ENCODE peak calls at places on chromosomes 2 and 18, in five cellular contexts. U is stimulated activated CD4-positive, alpha-beta T cell treated with anti-CD3 and anti-CD28 coated beads, Interleukin-15, amount 100 ng/mL, for 1 hour; B is T-helper 9 cell; G is HFFc6; E is B cell. Y is an unnamed sample.

GRCh38 chr2:108182489-108182888 is 57.3 kb upstream of the SULT1C3 start:
- DNase-seq in B (no peak), G (peak), U (no peak), E (no peak), Y (no peak)

GRCh38 chr2:168461178-168461941 is 5.3 kb downstream of the CERS6 start:
- DNase-seq in U (no peak), G (no peak), B (no peak), E (no peak), Y (no peak)

GRCh38 chr2:121234791-121235190 is 50.2 kb downstream of the TFCP2L1 start:
- DNase-seq in G (no peak), B (no peak), U (no peak), E (no peak), Y (no peak)

GRCh38 chr18:62325806-62326645 is 916 bp downstream of the TNFRSF11A start:
- DNase-seq in G (no peak), U (no peak), E (peak), B (peak), Y (no peak)

GRCh38 chr18:35497006-35497333 is 790 bp downstream of the INO80C start:
- DNase-seq in G (no peak), E (no peak), B (no peak), U (no peak), Y (no peak)

GRCh38 chr2:25497862-25498407 is 156.2 kb upstream of the DNMT3A start:
- DNase-seq in B (no peak), G (no peak), U (no peak), E (no peak), Y (no peak)

GRCh38 chr18:13387856-13388548 is 169.4 kb downstream of the LDLRAD4 start:
- DNase-seq in U (no peak), E (no peak), B (no peak), G (no peak), Y (no peak)

GRCh38 chr2:99922664-99923063 is 219.7 kb downstream of the AFF3 start:
- DNase-seq in U (no peak), G (no peak), B (no peak), E (no peak), Y (no peak)

GRCh38 chr2:165791811-165792454 is 2.1 kb downstream of the GALNT3 start:
- DNase-seq in B (no peak), U (no peak), G (no peak), E (no peak), Y (no peak)

GRCh38 chr18:59915606-59916005 is 15.8 kb downstream of the PMAIP1 start:
- DNase-seq in B (no peak), E (no peak), U (no peak), G (no peak), Y (no peak)

GRCh38 chr2:222146488-222146887 is 152.3 kb downstream of the PAX3 start:
- DNase-seq in G (no peak), E (no peak), B (no peak), U (no peak), Y (no peak)

GRCh38 chr2:21642647-21643046 is 518.9 kb downstream of the TDRD15 start:
- DNase-seq in U (no peak), E (no peak), G (no peak), B (no peak), Y (no peak)

GRCh38 chr2:218217366-218218309 is 649 bp downstream of the ARPC2 start:
- DNase-seq in G (no peak), B (peak), U (peak), E (peak), Y (peak)

GRCh38 chr2:41199320-41199719 is 747.4 kb upstream of the SLC8A1 start:
- DNase-seq in B (no peak), U (no peak), E (no peak), G (no peak), Y (no peak)

GRCh38 chr2:182784777-182785176 is 68.7 kb downstream of the DNAJC10 start:
- DNase-seq in U (no peak), B (no peak), E (no peak), G (peak), Y (no peak)

GRCh38 chr2:97740590-97741182 is 27.3 kb downstream of the ZAP70 start:
- DNase-seq in E (peak), G (no peak), B (peak), U (no peak), Y (peak)

GRCh38 chr18:48948112-48949050 is 2.4 kb downstream of the SMAD7 start:
- DNase-seq in G (peak), U (no peak), E (peak), B (no peak), Y (peak)

GRCh38 chr18:9735238-9735637 is 27.1 kb downstream of the RAB31 start:
- DNase-seq in B (no peak), U (no peak), E (no peak), G (no peak), Y (no peak)

GRCh38 chr2:233350708-233351107 is 3.6 kb upstream of the DGKD start:
- DNase-seq in E (no peak), B (no peak), G (peak), U (no peak), Y (peak)

GRCh38 chr2:5976626-5977025 is 284.4 kb downstream of the SOX11 start:
- DNase-seq in G (no peak), B (no peak), U (no peak), E (no peak), Y (no peak)

GRCh38 chr2:47074691-47075090 is 80.4 kb downstream of the STPG4 start:
- DNase-seq in G (no peak), E (no peak), U (no peak), B (no peak), Y (no peak)

GRCh38 chr2:9086465-9086864 is 83.0 kb upstream of the MBOAT2 start:
- DNase-seq in G (peak), E (no peak), U (no peak), B (no peak), Y (no peak)

GRCh38 chr2:86201951-86202692 is 2.9 kb downstream of the MRPL35 start:
- DNase-seq in U (no peak), G (peak), E (no peak), B (no peak), Y (no peak)

GRCh38 chr18:45588284-45588683 is 27.0 kb upstream of the SLC14A2 start:
- DNase-seq in E (no peak), B (no peak), G (peak), U (no peak), Y (no peak)

GRCh38 chr2:238821391-238821790 is 26.5 kb upstream of the TWIST2 start:
- DNase-seq in G (peak), E (no peak), U (no peak), B (no peak), Y (no peak)

GRCh38 chr2:69067866-69068265 is 54.9 kb downstream of the ANTXR1 start:
- DNase-seq in E (no peak), B (no peak), G (no peak), U (no peak), Y (no peak)

GRCh38 chr2:10753156-10753555 is 31.7 kb downstream of the ATP6V1C2 start:
- DNase-seq in G (no peak), B (no peak), U (no peak), E (no peak), Y (no peak)

GRCh38 chr2:154952346-154953010 is 254.0 kb downstream of the KCNJ3 start:
- DNase-seq in G (no peak), B (no peak), E (no peak), U (no peak), Y (no peak)

GRCh38 chr2:116832148-116832547 is 982.3 kb upstream of the DDX18 start:
- DNase-seq in E (no peak), U (no peak), G (no peak), B (no peak), Y (no peak)

GRCh38 chr2:32977228-32977758 is 30.5 kb downstream of the LTBP1 start:
- DNase-seq in B (no peak), E (no peak), U (no peak), G (no peak), Y (no peak)

GRCh38 chr2:132416996-132417395 is 391 bp downstream of the GPR39 start:
- DNase-seq in G (no peak), U (no peak), B (no peak), E (no peak), Y (no peak)

GRCh38 chr2:186889291-186889886 is 40.4 kb upstream of the ZSWIM2 start:
- DNase-seq in B (no peak), E (no peak), G (no peak), U (no peak), Y (no peak)

Y was measured in T-cell.